ENCODE peak calls at places on chromosomes 4 and X, in six cellular contexts. Q, N, W, H, D and X are unnamed samples. For H3K36me3, the result is how much of the 10 kb centered on the place peaks cover.

GRCh38 chr4:62209757-62210156 is 1009.6 kb downstream of the ADGRL3 start:
- DNase-seq in W (no peak), H (no peak), N (no peak), Q (peak), D (no peak), X (no peak)

GRCh38 chr4:111602848-111603247 is 542.4 kb upstream of the FAM241A start:
- DNase-seq in H (no peak), Q (peak), W (peak), N (no peak), D (peak), X (no peak)

GRCh38 chr4:113683143-113683542 is 78.4 kb downstream of the CAMK2D start:
- DNase-seq in Q (no peak), D (no peak), W (no peak), N (no peak), H (peak), X (no peak)

GRCh38 chr4:52091811-52092210 is 40.7 kb downstream of the SPATA18 start:
- DNase-seq in D (peak), W (peak), Q (no peak), H (no peak), N (no peak), X (no peak)

GRCh38 chr4:77538574-77539157 is 67.0 kb upstream of the CXCL13 start:
- DNase-seq in W (peak), H (no peak), N (peak), Q (peak), D (no peak), X (peak)

GRCh38 chrX:77009691-77010090 is 437.5 kb upstream of the FGF16 start:
- DNase-seq in D (peak), H (no peak), N (no peak), W (peak), Q (no peak), X (peak)

GRCh38 chrX:116462843-116463242 is at the start of gene CT83:
- DNase-seq in Q (no peak), H (no peak), W (no peak), N (no peak), D (no peak), X (no peak)

GRCh38 chr4:152479428-152480026 is 56.4 kb downstream of the FBXW7 start:
- DNase-seq in Q (no peak), W (no peak), D (peak), N (no peak), H (no peak), X (no peak)

GRCh38 chrX:47633671-47634590 is 4.2 kb upstream of the CFP start:
- DNase-seq in Q (no peak), N (no peak), H (no peak), W (no peak), D (no peak), X (no peak)

GRCh38 chr4:124636793-124637192 is 75.7 kb downstream of the ANKRD50 start:
- DNase-seq in H (no peak), N (no peak), Q (no peak), W (no peak), D (no peak), X (no peak)

GRCh38 chr4:143411527-143412480 is 75.1 kb downstream of the GAB1 start:
- DNase-seq in D (peak), Q (peak), H (no peak), N (no peak), W (no peak), X (no peak)

GRCh38 chr4:81032805-81033684 is 2.5 kb downstream of the BMP3 start:
- DNase-seq in W (peak), D (no peak), N (no peak), H (no peak), Q (peak), X (no peak)

GRCh38 chr4:40564815-40565505 is 64.7 kb downstream of the RBM47 start:
- DNase-seq in N (no peak), D (no peak), Q (peak), H (no peak), W (no peak), X (no peak)

GRCh38 chrX:135596495-135596894 is 76.0 kb downstream of the INTS6L start:
- DNase-seq in N (peak), W (peak), Q (peak), H (peak), D (peak), X (no peak)

GRCh38 chr4:43277003-43277402 is 384.5 kb downstream of the GRXCR1 start:
- DNase-seq in H (no peak), D (peak), N (no peak), W (peak), Q (no peak), X (no peak)

GRCh38 chrX:16838202-16839066 is 31.7 kb downstream of the RBBP7 start:
- DNase-seq in N (peak), D (peak), H (no peak), Q (peak), W (no peak), X (no peak)

GRCh38 chrX:150767045-150767395 is 73.8 kb downstream of the MTMR1 start:
- DNase-seq in Q (peak), H (no peak), W (no peak), D (peak), N (no peak), X (no peak)

GRCh38 chr4:87679449-87680169 is 29.5 kb downstream of the DMP1 start:
- DNase-seq in N (peak), D (peak), H (peak), Q (peak), W (peak), X (no peak)

GRCh38 chr4:110533590-110533910 is 57.6 kb downstream of the ENPEP start:
- DNase-seq in H (no peak), Q (no peak), D (no peak), N (no peak), W (no peak), X (no peak)

GRCh38 chr4:808860-809570 is 16.9 kb downstream of the CPLX1 start:
- DNase-seq in D (no peak), H (no peak), W (no peak), N (no peak), Q (no peak), X (no peak)

GRCh38 chr4:72397314-72397713 is 171.7 kb downstream of the ADAMTS3 start:
- DNase-seq in Q (no peak), W (no peak), D (peak), H (no peak), N (no peak), X (no peak)

GRCh38 chrX:123920065-123920785 is 41.3 kb upstream of the STAG2 start:
- DNase-seq in Q (no peak), N (no peak), D (peak), H (no peak), W (peak), X (no peak)

GRCh38 chr4:101960431-101960830 is 169.9 kb downstream of the BANK1 start:
- DNase-seq in H (no peak), W (no peak), Q (no peak), N (no peak), D (no peak), X (no peak)

DNA sequence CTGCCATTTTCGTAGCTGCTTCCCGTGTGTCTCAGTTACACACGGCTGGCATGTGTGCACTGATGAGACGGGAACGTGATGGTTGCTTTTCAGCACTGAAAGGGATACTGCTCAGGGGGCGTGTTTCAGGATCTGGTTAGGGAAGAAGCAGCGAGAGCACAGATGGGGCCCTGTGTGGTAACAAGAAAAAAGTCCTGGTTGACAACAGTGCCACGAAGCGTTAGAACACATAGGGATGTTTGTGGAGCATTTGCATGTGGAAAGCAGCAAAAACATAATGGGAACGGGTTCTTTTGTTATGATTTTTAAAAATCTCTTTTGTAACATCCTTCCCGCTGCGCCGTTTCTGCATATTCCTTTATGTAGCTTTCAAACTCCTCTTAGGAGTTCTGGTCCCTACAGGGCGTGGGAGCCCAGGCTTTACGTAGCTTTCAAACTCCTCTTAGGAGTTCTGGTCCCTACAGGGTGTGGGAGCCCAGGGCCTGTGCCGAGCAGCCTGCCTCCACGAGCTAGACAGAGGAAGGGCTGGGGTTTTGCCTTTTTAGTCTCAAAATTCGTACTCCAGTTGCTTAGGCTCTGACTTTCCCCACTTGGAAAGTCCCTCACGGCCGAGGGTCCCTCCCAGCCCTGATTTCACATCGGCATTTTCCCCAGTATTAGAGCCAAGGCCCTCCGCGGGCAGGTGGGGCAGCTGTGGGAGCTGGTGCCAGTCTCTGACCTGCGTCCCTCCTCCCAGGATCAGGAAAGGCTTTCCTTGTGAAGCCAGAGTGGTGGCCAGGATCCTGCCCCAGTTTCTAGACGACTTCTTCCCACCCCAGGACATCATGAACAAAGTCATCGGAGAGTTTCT is 11.0 kb upstream of the MSANTD1 start:
- DNase-seq in N (no peak), H (no peak), D (no peak), Q (no peak), W (no peak), X (no peak)
- H3K36me3 ChIP-seq in N (under half), H (under half), D (under half), Q (under half), W (under half), X (under half)

GRCh38 chr4:48247142-48247877 is 22.3 kb downstream of the TEC start:
- DNase-seq in N (no peak), Q (no peak), W (peak), H (no peak), D (peak), X (no peak)

GRCh38 chr4:48241731-48242130 is 27.9 kb downstream of the TEC start:
- DNase-seq in Q (no peak), W (no peak), D (no peak), H (no peak), N (no peak), X (no peak)

GRCh38 chr4:48243429-48243828 is 26.2 kb downstream of the TEC start:
- DNase-seq in H (no peak), D (no peak), Q (no peak), N (no peak), W (no peak), X (no peak)

GRCh38 chr4:48244665-48245064 is 25.0 kb downstream of the TEC start:
- DNase-seq in N (no peak), H (no peak), D (no peak), W (no peak), Q (no peak), X (no peak)

GRCh38 chr4:48243897-48244296 is 25.7 kb downstream of the TEC start:
- DNase-seq in N (no peak), D (no peak), Q (no peak), H (no peak), W (no peak), X (no peak)
- H3K36me3 ChIP-seq in N (under half), D (under half), Q (under half), H (under half), W (under half), X (under half)

DNA sequence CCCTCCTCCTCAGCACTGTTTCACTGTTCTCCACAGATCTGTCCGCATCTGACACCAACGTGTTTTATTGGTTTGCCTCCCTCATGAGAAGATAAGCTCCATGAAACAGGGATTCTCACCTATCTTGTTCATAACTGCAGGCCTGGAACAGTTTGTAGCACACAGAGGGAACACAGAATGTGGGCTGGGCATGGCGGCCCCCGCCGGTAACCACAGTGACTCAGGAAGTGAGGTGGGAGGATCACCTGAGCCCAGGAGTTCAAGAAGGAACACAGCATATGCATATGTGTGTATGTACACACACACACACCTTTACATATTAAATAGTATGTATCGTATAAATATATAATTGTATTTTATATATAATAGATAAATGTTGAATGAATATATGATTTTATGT is 168.6 kb downstream of the AFAP1 start:
- DNase-seq in Q (no peak), D (no peak), N (no peak), W (no peak), H (no peak), X (no peak)
- H3K36me3 ChIP-seq in Q (under half), D (half or more), N (under half), W (under half), H (under half), X (under half)

GRCh38 chr4:186701788-186702187 is 21.9 kb downstream of the FAT1 start:
- DNase-seq in H (no peak), D (no peak), Q (no peak), W (no peak), N (no peak), X (no peak)
- H3K36me3 ChIP-seq in H (under half), D (under half), Q (under half), W (under half), N (under half), X (under half)

DNA sequence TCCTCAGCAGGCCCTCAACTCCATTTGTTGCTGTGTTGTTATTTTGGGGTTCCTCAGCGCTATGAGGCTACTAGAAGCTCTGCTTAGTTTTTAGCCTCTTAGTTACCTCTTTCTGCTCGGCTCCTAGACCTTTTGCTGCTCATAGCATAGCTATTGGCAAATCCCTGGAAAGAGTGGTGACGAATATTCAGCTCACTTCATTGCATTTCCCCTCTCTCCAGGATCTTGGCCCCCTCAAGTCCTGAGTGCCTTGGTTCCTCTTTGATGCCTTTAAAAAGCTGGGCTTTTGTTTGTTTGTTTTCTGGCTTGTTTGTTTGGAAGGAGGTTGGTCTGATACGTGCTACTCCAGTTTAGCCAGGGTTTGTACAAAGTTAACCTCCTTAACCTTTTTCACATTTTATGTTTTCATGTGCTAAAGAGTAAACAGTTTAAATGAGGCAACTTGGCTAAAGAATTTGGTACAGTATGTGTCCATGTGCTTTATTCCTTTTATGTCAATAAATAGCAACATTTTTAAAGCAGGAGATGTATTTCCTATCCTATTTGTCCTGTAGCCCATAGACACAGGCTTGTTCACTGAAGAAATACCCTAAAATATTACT is 31.5 kb downstream of the SMAD1 start:
- DNase-seq in Q (no peak), D (no peak), N (no peak), H (no peak), W (no peak), X (no peak)
- H3K36me3 ChIP-seq in Q (under half), D (under half), N (under half), H (under half), W (under half), X (under half)

DNA sequence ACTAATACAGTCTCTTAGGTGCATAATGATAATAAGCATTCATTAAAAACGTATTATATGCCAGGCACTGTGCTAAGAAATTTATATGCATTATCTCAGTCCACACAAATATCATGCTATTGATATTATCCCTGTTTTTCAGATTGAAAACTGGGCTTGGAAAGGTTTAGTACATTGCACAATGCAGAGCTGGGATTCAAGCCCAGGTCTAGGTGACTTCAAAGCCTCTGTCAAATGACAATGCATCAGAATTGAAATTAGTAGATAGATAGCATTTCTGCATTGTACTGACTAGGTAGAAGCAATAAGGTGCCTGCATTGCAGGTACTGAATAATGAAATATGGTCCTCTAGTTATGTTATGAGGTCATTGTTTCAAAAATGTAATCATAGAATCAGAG is 18.2 kb upstream of the SCOC start:
- DNase-seq in H (no peak), N (no peak), D (no peak), W (no peak), Q (no peak), X (no peak)
- H3K36me3 ChIP-seq in H (under half), N (under half), D (under half), W (under half), Q (under half), X (under half)